ENCODE peak calls at places on chromosomes 13 and 19, in six cellular contexts. A is kidney glomerular epithelial cell; L is stimulated activated CD4-positive, alpha-beta T cell treated with anti-CD3 and anti-CD28 coated beads, Interleukin-15, amount 100 ng/mL, for 1 hour; B is aorta; D is EL; M is non-pigmented ciliary epithelial cell. S is an unnamed sample.

GRCh38 chr13:77536358-77536757 is 852 bp downstream of the SCEL start:
- DNase-seq in L (no peak), A (no peak), M (no peak), B (no peak), D (no peak), S (no peak)

GRCh38 chr19:10288662-10289166 is 1.0 kb upstream of the ICAM5 start:
- DNase-seq in B (peak), A (no peak), M (no peak), D (peak), L (no peak), S (peak)

GRCh38 chr13:28753208-28753892 is 34.6 kb upstream of the SLC46A3 start:
- DNase-seq in B (peak), L (no peak), A (peak), M (peak), D (peak), S (peak)

GRCh38 chr13:110771194-110771593 is 57.7 kb downstream of the ING1 start:
- DNase-seq in M (no peak), D (peak), A (peak), B (no peak), L (no peak), S (no peak)

GRCh38 chr13:41568990-41569387 is 111.6 kb downstream of the RGCC start:
- DNase-seq in M (no peak), B (no peak), A (no peak), L (no peak), D (peak), S (no peak)

GRCh38 chr19:16355293-16356043 is 30.8 kb downstream of the KLF2 start:
- DNase-seq in D (no peak), B (no peak), L (no peak), A (peak), M (no peak), S (no peak)

GRCh38 chr19:15449620-15450527 is at the start of gene WIZ:
- DNase-seq in B (peak), A (no peak), L (peak), M (no peak), D (peak), S (peak)

GRCh38 chr19:47210689-47211316 is 20.2 kb downstream of the BBC3 start:
- DNase-seq in A (peak), B (peak), D (peak), M (peak), L (peak), S (peak)

GRCh38 chr13:98260357-98261164 is 83.5 kb upstream of the RNF113B start:
- DNase-seq in B (no peak), D (no peak), L (no peak), A (no peak), M (no peak), S (peak)

GRCh38 chr13:71772376-71772775 is 94.6 kb downstream of the DACH1 start:
- DNase-seq in L (no peak), A (no peak), D (no peak), B (no peak), M (no peak), S (no peak)

GRCh38 chr13:102978168-102978567 is 88.0 kb downstream of the SLC10A2 start:
- DNase-seq in B (no peak), M (no peak), L (no peak), A (peak), D (peak), S (no peak)

GRCh38 chr13:49443327-49443688 is 556 bp downstream of the CAB39L start:
- DNase-seq in D (peak), L (no peak), B (no peak), M (no peak), A (peak), S (no peak)

GRCh38 chr13:42218576-42218975 is 53.4 kb upstream of the AKAP11 start:
- DNase-seq in M (no peak), D (no peak), B (peak), L (no peak), A (no peak), S (no peak)

GRCh38 chr13:113960276-113960948 is 13.5 kb downstream of the C13orf46 start:
- DNase-seq in A (no peak), D (no peak), L (no peak), M (no peak), B (peak), S (no peak)

GRCh38 chr13:114140909-114141255 is 8.5 kb upstream of the RASA3 start:
- DNase-seq in A (no peak), B (no peak), M (no peak), D (no peak), L (no peak), S (peak)

GRCh38 chr19:50794074-50794777 is 4.0 kb downstream of the ACP4 start:
- DNase-seq in D (peak), M (no peak), A (no peak), B (no peak), L (no peak), S (no peak)

GRCh38 chr13:33186851-33187250 is 98.7 kb downstream of the STARD13 start:
- DNase-seq in B (no peak), L (no peak), D (peak), M (peak), A (peak), S (no peak)

GRCh38 chr13:26695360-26695705 is 65.3 kb downstream of the GPR12 start:
- DNase-seq in M (no peak), B (no peak), D (no peak), A (no peak), L (no peak), S (no peak)

GRCh38 chr13:48443442-48444208 is 30.7 kb upstream of the LPAR6 start:
- DNase-seq in M (no peak), D (no peak), B (no peak), A (no peak), L (no peak), S (no peak)

GRCh38 chr19:35349614-35350521 is 2.2 kb downstream of the FFAR1 start:
- DNase-seq in M (no peak), D (no peak), A (no peak), B (no peak), L (no peak), S (no peak)

GRCh38 chr13:29504691-29505090 is 90.8 kb downstream of the SLC7A1 start:
- DNase-seq in M (no peak), L (no peak), D (no peak), A (no peak), B (no peak), S (no peak)

GRCh38 chr13:43558942-43559341 is 227.8 kb downstream of the ENOX1 start:
- DNase-seq in M (no peak), D (no peak), A (no peak), B (no peak), L (no peak), S (no peak)

GRCh38 chr13:98972627-98973026 is 5.2 kb downstream of the DOCK9 start:
- DNase-seq in A (peak), D (peak), L (no peak), M (peak), B (no peak), S (peak)

GRCh38 chr19:28012361-28012760 is 1200.6 kb downstream of the UQCRFS1 start:
- DNase-seq in M (no peak), B (no peak), L (no peak), A (no peak), D (no peak), S (peak)

GRCh38 chr13:99977334-99977911 is 4.2 kb upstream of the ZIC2 start:
- DNase-seq in L (no peak), M (no peak), A (no peak), D (no peak), B (no peak), S (no peak)

GRCh38 chr13:87147076-87147475 is 524.1 kb upstream of the SLITRK5 start:
- DNase-seq in L (no peak), A (no peak), M (peak), D (no peak), B (no peak), S (no peak)

GRCh38 chr19:16470911-16471811 is 609 bp downstream of the EPS15L1 start:
- DNase-seq in M (no peak), B (no peak), D (peak), L (no peak), A (no peak), S (peak)

GRCh38 chr19:15265849-15266248 is 33.6 kb upstream of the EPHX3 start:
- DNase-seq in L (no peak), A (peak), D (peak), B (peak), M (peak), S (no peak)

GRCh38 chr19:5586300-5587070 is 18.7 kb upstream of the TINCR start:
- DNase-seq in B (no peak), L (no peak), D (no peak), A (no peak), M (no peak), S (no peak)

GRCh38 chr13:111954681-111955411 is 112.1 kb upstream of the SOX1 start:
- DNase-seq in B (no peak), D (no peak), L (no peak), M (no peak), A (no peak), S (no peak)

GRCh38 chr19:48372904-48373303 is 8.7 kb downstream of the SYNGR4 start:
- DNase-seq in L (no peak), D (no peak), B (no peak), M (no peak), A (peak), S (no peak)

GRCh38 chr13:42696191-42696590 is 85.2 kb upstream of the FAM216B start:
- DNase-seq in M (peak), B (no peak), A (peak), D (peak), L (no peak), S (no peak)

GRCh38 chr19:6138066-6138465 is 2.6 kb downstream of the ACSBG2 start:
- DNase-seq in A (no peak), D (no peak), M (no peak), L (no peak), B (no peak), S (no peak)

GRCh38 chr13:24127116-24127631 is 33.3 kb upstream of the SPATA13 start:
- DNase-seq in M (no peak), A (no peak), L (no peak), D (no peak), B (no peak), S (no peak)

GRCh38 chr13:27168870-27169525 is 2.6 kb downstream of the USP12 start:
- DNase-seq in B (no peak), D (no peak), A (no peak), L (no peak), M (no peak), S (no peak)

GRCh38 chr19:3342246-3342645 is 24.1 kb upstream of the NFIC start:
- DNase-seq in B (no peak), M (no peak), L (no peak), A (no peak), D (no peak), S (no peak)

GRCh38 chr19:10915511-10916091 is 12.8 kb downstream of the YIPF2 start:
- DNase-seq in M (no peak), D (peak), B (no peak), A (no peak), L (no peak), S (no peak)